ENCODE peak calls at places on chromosomes 4 and X, in five cellular contexts. F, Z, B, S and X are unnamed samples.

GRCh38 chrX:134821370-134821769 is 163.1 kb upstream of the PLAC1 start:
- DNase-seq in F (no peak), S (peak; percentile 75), Z (no peak), B (no peak), X (no peak)

GRCh38 chr4:10639100-10639499 is 45.5 kb downstream of the CLNK start:
- DNase-seq in B (no peak), F (no peak), Z (no peak), S (no peak), X (no peak)

GRCh38 chrX:153886915-153887314 is 942 bp upstream of the L1CAM start:
- DNase-seq in Z (no peak), F (no peak), B (no peak), S (no peak), X (no peak)

GRCh38 chr4:40621592-40622512 is 7.8 kb downstream of the RBM47 start:
- DNase-seq in B (peak; percentile 32), S (peak; percentile 99), Z (peak; percentile 84), F (peak; percentile 63), X (peak; percentile 87)

GRCh38 chr4:1402021-1402515 is 4.2 kb downstream of the NKX1-1 start:
- DNase-seq in Z (peak; percentile 64), F (no peak), S (no peak), B (no peak), X (no peak)

GRCh38 chr4:3013323-3013722 is 50.0 kb downstream of the GRK4 start:
- DNase-seq in Z (no peak), F (no peak), B (no peak), S (no peak), X (no peak)

GRCh38 chr4:39745920-39746319 is 48.0 kb downstream of the UBE2K start:
- DNase-seq in F (no peak), Z (no peak), B (no peak), S (no peak), X (no peak)

GRCh38 chrX:32532282-32532681 is 679.1 kb downstream of the DMD start:
- DNase-seq in Z (no peak), S (no peak), F (no peak), B (no peak), X (no peak)

GRCh38 chr4:61202100-61202637 is 2.0 kb downstream of the ADGRL3 start:
- DNase-seq in Z (peak; percentile 69), B (peak; percentile 8), F (no peak), S (no peak), X (no peak)

GRCh38 chrX:119708936-119709335 is 16.0 kb upstream of the SEPTIN6 start:
- DNase-seq in S (peak; percentile 40), Z (no peak), B (no peak), F (no peak), X (no peak)

GRCh38 chr4:169089004-169089403 is 78.9 kb upstream of the CBR4 start:
- DNase-seq in S (no peak), Z (no peak), F (no peak), B (no peak), X (no peak)

GRCh38 chr4:8644461-8644891 is 51.9 kb downstream of the CPZ start:
- DNase-seq in S (no peak), F (no peak), Z (peak; percentile 65), B (peak; percentile 5), X (no peak)

GRCh38 chr4:182643801-182644311 is 273.3 kb downstream of the DCTD start:
- DNase-seq in S (peak; percentile 82), Z (no peak), F (no peak), B (no peak), X (no peak)

GRCh38 chrX:30735839-30736238 is 82.6 kb downstream of the GK start:
- DNase-seq in S (peak; percentile 67), F (peak; percentile 68), B (no peak), Z (no peak), X (peak; percentile 8)

GRCh38 chr4:65370709-65371108 is 299.6 kb downstream of the EPHA5 start:
- DNase-seq in Z (no peak), F (no peak), B (no peak), S (no peak), X (no peak)

GRCh38 chrX:1903380-1903935 is 288.6 kb downstream of the ASMT start:
- DNase-seq in Z (no peak), F (no peak), S (no peak), B (no peak), X (no peak)

GRCh38 chr4:2076908-2077534 is 17.9 kb downstream of the NAT8L start:
- DNase-seq in Z (peak; percentile 72), S (no peak), B (no peak), F (no peak), X (no peak)

GRCh38 chrX:107556967-107557366 is 71.3 kb upstream of the PRPS1 start:
- DNase-seq in Z (no peak), F (no peak), B (no peak), S (no peak), X (no peak)

GRCh38 chr4:111537861-111538260 is 607.4 kb upstream of the FAM241A start:
- DNase-seq in F (no peak), S (peak; percentile 18), B (no peak), Z (no peak), X (no peak)

GRCh38 chrX:118865231-118865630 is 41.6 kb downstream of the ZCCHC12 start:
- DNase-seq in Z (no peak), S (no peak), F (no peak), B (no peak), X (no peak)

GRCh38 chrX:65673857-65674350 is 6.5 kb downstream of the MSN start:
- DNase-seq in Z (no peak), B (no peak), S (no peak), F (no peak), X (no peak)
- H3K4me1 ChIP-seq in Z (peaks cover 87% of the 10 kb centered on the region), B (peaks cover 5% of the 10 kb centered on the region), S (peaks cover 13% of the 10 kb centered on the region), F (no peaks in the 10 kb centered on the region), X (no peaks in the 10 kb centered on the region)

GRCh38 chrX:68695206-68695845 is 47.9 kb downstream of the STARD8 start:
- DNase-seq in Z (peak; percentile 57), S (no peak), B (no peak), F (no peak), X (no peak)

GRCh38 chrX:68697036-68697435 is 49.6 kb downstream of the STARD8 start:
- DNase-seq in S (no peak), Z (no peak), F (no peak), B (no peak), X (no peak)

GRCh38 chrX:68697465-68698125 is 50.1 kb downstream of the STARD8 start:
- DNase-seq in F (no peak), B (no peak), S (no peak), Z (peak; percentile 44), X (no peak)

GRCh38 chrX:68694429-68695205 is 47.2 kb downstream of the STARD8 start:
- DNase-seq in Z (no peak), F (no peak), B (no peak), S (no peak), X (no peak)

GRCh38 chrX:68696267-68696666 is 48.8 kb downstream of the STARD8 start:
- DNase-seq in F (no peak), S (no peak), Z (peak; percentile 71), B (no peak), X (no peak)
- H3K4me1 ChIP-seq in F (no peaks in the 10 kb centered on the region), S (no peaks in the 10 kb centered on the region), Z (peaks cover 2% of the 10 kb centered on the region), B (no peaks in the 10 kb centered on the region), X (no peaks in the 10 kb centered on the region)

GRCh38 chrX:148282504-148282903 is 217.9 kb upstream of the AFF2 start:
- DNase-seq in Z (no peak), F (no peak), B (no peak), S (no peak), X (no peak)
- H3K4me1 ChIP-seq in Z (no peaks in the 10 kb centered on the region), F (no peaks in the 10 kb centered on the region), B (no peaks in the 10 kb centered on the region), S (no peaks in the 10 kb centered on the region), X (no peaks in the 10 kb centered on the region)

DNA sequence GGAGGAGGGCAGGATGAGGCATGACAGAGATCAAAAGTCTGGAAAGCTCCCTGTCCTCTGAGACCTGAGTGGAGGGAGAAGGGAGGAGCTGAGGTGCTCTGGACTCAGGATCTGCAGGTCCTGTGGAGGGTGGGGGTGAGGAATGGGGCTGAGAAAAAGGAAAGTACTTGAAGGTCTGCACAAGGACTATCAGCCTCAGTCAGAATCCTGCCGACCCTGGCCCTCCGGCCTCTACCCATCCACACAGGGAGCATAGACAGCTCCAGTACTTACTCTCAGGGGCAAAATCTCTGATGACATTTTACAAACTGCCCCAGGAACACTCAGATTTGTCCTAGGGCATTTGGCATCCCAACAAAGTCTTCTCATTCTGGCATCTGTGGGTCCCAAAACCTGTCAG is 991 bp upstream of the ITIH6 start:
- DNase-seq in Z (no peak), B (no peak), S (no peak), F (no peak), X (no peak)
- H3K4me1 ChIP-seq in Z (no peaks in the 10 kb centered on the region), B (no peaks in the 10 kb centered on the region), S (no peaks in the 10 kb centered on the region), F (no peaks in the 10 kb centered on the region), X (no peaks in the 10 kb centered on the region)

GRCh38 chrX:70478521-70478920 is 33.9 kb downstream of the DLG3 start:
- DNase-seq in F (no peak), Z (no peak), S (no peak), B (no peak), X (no peak)

GRCh38 chrX:70479970-70480659 is 35.5 kb downstream of the DLG3 start:
- DNase-seq in F (peak; percentile 66), S (peak; percentile 54), B (no peak), Z (no peak), X (peak; percentile 6)

GRCh38 chrX:70480660-70481018 is 36.0 kb downstream of the DLG3 start:
- DNase-seq in F (no peak), S (peak; percentile 45), Z (no peak), B (peak; percentile 24), X (no peak)

GRCh38 chrX:70477734-70478075 is 33.1 kb downstream of the DLG3 start:
- DNase-seq in B (no peak), Z (no peak), F (no peak), S (no peak), X (no peak)

GRCh38 chrX:70479197-70479969 is 34.7 kb downstream of the DLG3 start:
- DNase-seq in F (no peak), Z (no peak), B (no peak), S (peak; percentile 64), X (peak; percentile 5)
- H3K4me1 ChIP-seq in F (peaks cover 9% of the 10 kb centered on the region), Z (no peaks in the 10 kb centered on the region), B (peaks cover 4% of the 10 kb centered on the region), S (peaks cover 47% of the 10 kb centered on the region), X (no peaks in the 10 kb centered on the region)

DNA sequence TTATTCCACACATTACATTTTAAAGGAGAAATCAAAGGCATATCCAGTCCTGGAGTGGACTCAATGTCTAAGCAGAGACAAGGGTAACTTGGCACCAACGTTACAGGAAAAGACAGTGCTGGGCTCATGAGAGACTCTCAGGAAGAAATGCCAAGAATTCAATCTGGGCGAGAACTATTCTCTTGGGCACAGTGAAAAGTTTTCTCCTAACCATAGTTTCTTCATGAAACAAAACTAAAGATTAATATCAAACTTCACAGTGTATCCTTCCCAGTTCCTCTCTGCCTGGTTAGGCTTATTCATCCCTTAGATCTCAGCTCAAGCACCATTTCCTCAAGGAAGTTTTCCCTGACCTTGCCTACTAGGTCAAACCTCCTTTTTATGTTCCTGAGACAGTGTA is 109.4 kb upstream of the TLL1 start:
- DNase-seq in B (no peak), S (no peak), F (no peak), Z (no peak), X (no peak)
- H3K4me1 ChIP-seq in B (no peaks in the 10 kb centered on the region), S (no peaks in the 10 kb centered on the region), F (no peaks in the 10 kb centered on the region), Z (no peaks in the 10 kb centered on the region), X (no peaks in the 10 kb centered on the region)